ENCODE peak calls at places on chromosomes 2 and 18, in six cellular contexts. One of them, this sample, is unnamed.

GRCh38 chr18:34358923-34359322 is 134.2 kb upstream of the NOL4 start:
- DNase-seq in mesendoderm: peak
- DNase-seq in mesenchymal stem cell: no peak
- DNase-seq in H1: no peak
- DNase-seq in H9: no peak
- DNase-seq in IMR-90: no peak
- DNase-seq in this sample: no peak

GRCh38 chr2:64404002-64404731 is 49.8 kb upstream of the LGALSL start:
- DNase-seq in H9: peak
- DNase-seq in mesenchymal stem cell: peak
- DNase-seq in IMR-90: peak
- DNase-seq in mesendoderm: peak
- DNase-seq in H1: peak
- DNase-seq in this sample: peak

GRCh38 chr18:13272411-13272810 is 53.9 kb downstream of the LDLRAD4 start:
- DNase-seq in IMR-90: no peak
- DNase-seq in mesenchymal stem cell: no peak
- DNase-seq in mesendoderm: no peak
- DNase-seq in H9: no peak
- DNase-seq in H1: no peak
- DNase-seq in this sample: no peak

GRCh38 chr18:75060185-75060584 is 148.8 kb downstream of the PTGR3 start:
- DNase-seq in H1: no peak
- DNase-seq in mesenchymal stem cell: no peak
- DNase-seq in mesendoderm: peak
- DNase-seq in IMR-90: no peak
- DNase-seq in H9: no peak
- DNase-seq in this sample: no peak

GRCh38 chr2:137420744-137421143 is 543.5 kb upstream of the HNMT start:
- DNase-seq in H9: peak
- DNase-seq in mesendoderm: peak
- DNase-seq in H1: no peak
- DNase-seq in IMR-90: no peak
- DNase-seq in mesenchymal stem cell: no peak
- DNase-seq in this sample: no peak

GRCh38 chr18:63506336-63506646 is 29.5 kb downstream of the SERPINB5 start:
- DNase-seq in mesenchymal stem cell: no peak
- DNase-seq in H9: no peak
- DNase-seq in mesendoderm: no peak
- DNase-seq in IMR-90: no peak
- DNase-seq in H1: no peak
- DNase-seq in this sample: no peak

GRCh38 chr2:139033300-139033699 is 253.1 kb upstream of the NXPH2 start:
- DNase-seq in H1: no peak
- DNase-seq in H9: no peak
- DNase-seq in mesenchymal stem cell: peak
- DNase-seq in mesendoderm: no peak
- DNase-seq in IMR-90: no peak
- DNase-seq in this sample: no peak

GRCh38 chr2:89848114-89848513 is 1156.6 kb downstream of the RPIA start:
- DNase-seq in mesenchymal stem cell: no peak
- DNase-seq in H1: no peak
- DNase-seq in H9: no peak
- DNase-seq in mesendoderm: no peak
- DNase-seq in IMR-90: no peak
- DNase-seq in this sample: no peak

GRCh38 chr2:42510191-42510929 is 16.6 kb upstream of the KCNG3 start:
- DNase-seq in mesenchymal stem cell: peak
- DNase-seq in H9: no peak
- DNase-seq in IMR-90: no peak
- DNase-seq in H1: no peak
- DNase-seq in mesendoderm: peak
- DNase-seq in this sample: no peak

GRCh38 chr18:37270046-37270665 is 295.4 kb downstream of the CELF4 start:
- DNase-seq in mesenchymal stem cell: peak
- DNase-seq in mesendoderm: peak
- DNase-seq in H9: no peak
- DNase-seq in H1: no peak
- DNase-seq in IMR-90: peak
- DNase-seq in this sample: peak

GRCh38 chr2:240707046-240707756 is 15.5 kb downstream of the AQP12A start:
- DNase-seq in mesenchymal stem cell: no peak
- DNase-seq in H1: no peak
- DNase-seq in IMR-90: no peak
- DNase-seq in mesendoderm: peak
- DNase-seq in H9: no peak
- DNase-seq in this sample: no peak

GRCh38 chr2:18988557-18989232 is 369.7 kb downstream of the OSR1 start:
- DNase-seq in H9: no peak
- DNase-seq in IMR-90: peak
- DNase-seq in mesenchymal stem cell: peak
- DNase-seq in mesendoderm: peak
- DNase-seq in H1: no peak
- DNase-seq in this sample: peak

GRCh38 chr2:178834086-178834485 is 26.9 kb upstream of the TTN start:
- DNase-seq in mesenchymal stem cell: no peak
- DNase-seq in H1: no peak
- DNase-seq in mesendoderm: no peak
- DNase-seq in IMR-90: no peak
- DNase-seq in H9: no peak
- DNase-seq in this sample: no peak

GRCh38 chr18:22228930-22229329 is 59.5 kb downstream of the GATA6 start:
- DNase-seq in mesendoderm: no peak
- DNase-seq in H9: no peak
- DNase-seq in mesenchymal stem cell: no peak
- DNase-seq in IMR-90: peak
- DNase-seq in H1: no peak
- DNase-seq in this sample: no peak

GRCh38 chr2:218260742-218261423 is at the start of gene GPBAR1:
- DNase-seq in H9: peak
- DNase-seq in mesenchymal stem cell: peak
- DNase-seq in IMR-90: no peak
- DNase-seq in H1: no peak
- DNase-seq in mesendoderm: peak
- DNase-seq in this sample: no peak

GRCh38 chr18:36372902-36373301 is 75.4 kb downstream of the FHOD3 start:
- DNase-seq in mesendoderm: no peak
- DNase-seq in H9: no peak
- DNase-seq in IMR-90: peak
- DNase-seq in mesenchymal stem cell: peak
- DNase-seq in H1: no peak
- DNase-seq in this sample: no peak

GRCh38 chr2:48439102-48439501 is 90.9 kb upstream of the STON1 start:
- DNase-seq in mesendoderm: no peak
- DNase-seq in H9: no peak
- DNase-seq in H1: no peak
- DNase-seq in mesenchymal stem cell: no peak
- DNase-seq in IMR-90: peak
- DNase-seq in this sample: no peak

GRCh38 chr2:226080323-226080722 is 680.8 kb downstream of the NYAP2 start:
- DNase-seq in mesenchymal stem cell: peak
- DNase-seq in IMR-90: peak
- DNase-seq in H1: no peak
- DNase-seq in H9: no peak
- DNase-seq in mesendoderm: no peak
- DNase-seq in this sample: no peak

GRCh38 chr2:234363647-234364294 is 133.1 kb downstream of the ARL4C start:
- DNase-seq in H1: no peak
- DNase-seq in mesenchymal stem cell: no peak
- DNase-seq in IMR-90: no peak
- DNase-seq in H9: no peak
- DNase-seq in mesendoderm: peak
- DNase-seq in this sample: no peak

GRCh38 chr18:79911009-79911870 is 40.2 kb downstream of the SLC66A2 start:
- DNase-seq in mesenchymal stem cell: no peak
- DNase-seq in H9: peak
- DNase-seq in H1: no peak
- DNase-seq in IMR-90: no peak
- DNase-seq in mesendoderm: peak
- DNase-seq in this sample: no peak

GRCh38 chr2:23207871-23208270 is 177.1 kb upstream of the KLHL29 start:
- DNase-seq in H1: no peak
- DNase-seq in mesenchymal stem cell: no peak
- DNase-seq in mesendoderm: no peak
- DNase-seq in H9: no peak
- DNase-seq in IMR-90: no peak
- DNase-seq in this sample: no peak

GRCh38 chr2:218393750-218394290 is 5.8 kb upstream of the CTDSP1 start:
- DNase-seq in H9: peak
- DNase-seq in IMR-90: no peak
- DNase-seq in H1: no peak
- DNase-seq in mesenchymal stem cell: no peak
- DNase-seq in mesendoderm: peak
- DNase-seq in this sample: no peak

GRCh38 chr2:40625849-40626248 is 174.0 kb upstream of the SLC8A1 start:
- DNase-seq in H1: no peak
- DNase-seq in mesenchymal stem cell: peak
- DNase-seq in mesendoderm: no peak
- DNase-seq in H9: no peak
- DNase-seq in IMR-90: peak
- DNase-seq in this sample: no peak

GRCh38 chr2:105748564-105748963 is 3.9 kb downstream of the NCK2 start:
- DNase-seq in H9: no peak
- DNase-seq in mesendoderm: no peak
- DNase-seq in IMR-90: no peak
- DNase-seq in mesenchymal stem cell: no peak
- DNase-seq in H1: no peak
- DNase-seq in this sample: no peak

GRCh38 chr2:88753833-88754584 is 62.5 kb downstream of the RPIA start:
- DNase-seq in mesenchymal stem cell: no peak
- DNase-seq in H9: no peak
- DNase-seq in H1: no peak
- DNase-seq in mesendoderm: peak
- DNase-seq in IMR-90: peak
- DNase-seq in this sample: no peak

GRCh38 chr2:178877874-178878273 is 70.7 kb upstream of the TTN start:
- DNase-seq in mesenchymal stem cell: no peak
- DNase-seq in IMR-90: no peak
- DNase-seq in H1: no peak
- DNase-seq in H9: no peak
- DNase-seq in mesendoderm: no peak
- DNase-seq in this sample: no peak

GRCh38 chr18:3230401-3231334 is 10.9 kb upstream of the MYOM1 start:
- DNase-seq in mesendoderm: peak
- DNase-seq in mesenchymal stem cell: peak
- DNase-seq in H9: peak
- DNase-seq in H1: no peak
- DNase-seq in IMR-90: peak
- DNase-seq in this sample: no peak

GRCh38 chr18:58866261-58867232 is 1.9 kb downstream of the ZNF532 start:
- DNase-seq in mesendoderm: no peak
- DNase-seq in IMR-90: no peak
- DNase-seq in H1: no peak
- DNase-seq in H9: no peak
- DNase-seq in mesenchymal stem cell: no peak
- DNase-seq in this sample: no peak
- H2BK5ac ChIP-seq in mesendoderm: peak
- H2BK5ac ChIP-seq in IMR-90: peak
- H2BK5ac ChIP-seq in H1: peak
- H2BK5ac ChIP-seq in H9: peak
- H2BK5ac ChIP-seq in mesenchymal stem cell: no peak
- H2BK5ac ChIP-seq in this sample: no peak

GRCh38 chr2:27322301-27322765 is 564 bp downstream of the MPV17 start:
- DNase-seq in IMR-90: peak
- DNase-seq in mesendoderm: peak
- DNase-seq in H1: no peak
- DNase-seq in mesenchymal stem cell: peak
- DNase-seq in H9: no peak
- DNase-seq in this sample: no peak
- H2BK15ac ChIP-seq in IMR-90: peak
- H2BK15ac ChIP-seq in mesendoderm: no peak
- H2BK15ac ChIP-seq in H1: no peak
- H2BK15ac ChIP-seq in mesenchymal stem cell: peak
- H2BK15ac ChIP-seq in H9: no peak
- H2BK15ac ChIP-seq in this sample: no peak

DNA sequence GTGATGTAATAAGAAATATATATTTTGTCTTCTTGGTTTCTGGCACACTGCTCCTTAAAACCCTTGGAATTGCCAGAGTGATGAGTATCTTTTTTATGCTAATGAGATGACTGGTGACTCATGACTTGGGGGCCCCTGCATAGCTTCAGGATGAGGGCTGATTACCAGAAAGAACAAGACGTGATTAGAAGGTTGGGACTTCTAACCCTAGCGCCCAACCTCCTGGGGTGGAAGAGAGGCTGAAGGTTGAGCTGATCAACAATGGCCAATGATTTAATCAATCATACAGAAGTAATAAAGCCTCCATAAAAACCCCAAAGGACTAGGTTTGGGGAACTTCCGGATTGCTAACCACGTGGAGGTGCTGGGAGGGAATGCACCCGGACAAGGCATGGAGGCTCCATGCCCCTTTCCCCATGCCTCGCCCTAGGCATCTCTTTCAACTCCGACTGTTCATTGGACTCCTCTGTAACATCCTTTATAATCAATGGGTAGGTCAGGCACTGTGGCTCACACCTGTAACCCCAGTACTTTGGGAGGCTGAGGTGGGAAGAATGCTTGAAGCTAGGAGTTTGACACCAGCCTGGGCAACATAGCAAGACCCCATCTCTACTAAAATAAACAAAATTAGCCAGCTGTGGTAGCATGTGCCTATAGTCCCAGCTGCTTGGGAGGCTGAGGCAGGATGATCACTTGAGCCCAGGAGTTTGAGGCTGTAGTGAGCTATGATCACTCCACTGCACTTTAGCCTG is 89.0 kb downstream of the HS1BP3 start:
- DNase-seq in mesendoderm: peak
- DNase-seq in H9: no peak
- DNase-seq in mesenchymal stem cell: peak
- DNase-seq in IMR-90: peak
- DNase-seq in H1: no peak
- DNase-seq in this sample: no peak
- H2BK5ac ChIP-seq in mesendoderm: no peak
- H2BK5ac ChIP-seq in H9: no peak
- H2BK5ac ChIP-seq in mesenchymal stem cell: no peak
- H2BK5ac ChIP-seq in IMR-90: peak
- H2BK5ac ChIP-seq in H1: peak
- H2BK5ac ChIP-seq in this sample: no peak

DNA sequence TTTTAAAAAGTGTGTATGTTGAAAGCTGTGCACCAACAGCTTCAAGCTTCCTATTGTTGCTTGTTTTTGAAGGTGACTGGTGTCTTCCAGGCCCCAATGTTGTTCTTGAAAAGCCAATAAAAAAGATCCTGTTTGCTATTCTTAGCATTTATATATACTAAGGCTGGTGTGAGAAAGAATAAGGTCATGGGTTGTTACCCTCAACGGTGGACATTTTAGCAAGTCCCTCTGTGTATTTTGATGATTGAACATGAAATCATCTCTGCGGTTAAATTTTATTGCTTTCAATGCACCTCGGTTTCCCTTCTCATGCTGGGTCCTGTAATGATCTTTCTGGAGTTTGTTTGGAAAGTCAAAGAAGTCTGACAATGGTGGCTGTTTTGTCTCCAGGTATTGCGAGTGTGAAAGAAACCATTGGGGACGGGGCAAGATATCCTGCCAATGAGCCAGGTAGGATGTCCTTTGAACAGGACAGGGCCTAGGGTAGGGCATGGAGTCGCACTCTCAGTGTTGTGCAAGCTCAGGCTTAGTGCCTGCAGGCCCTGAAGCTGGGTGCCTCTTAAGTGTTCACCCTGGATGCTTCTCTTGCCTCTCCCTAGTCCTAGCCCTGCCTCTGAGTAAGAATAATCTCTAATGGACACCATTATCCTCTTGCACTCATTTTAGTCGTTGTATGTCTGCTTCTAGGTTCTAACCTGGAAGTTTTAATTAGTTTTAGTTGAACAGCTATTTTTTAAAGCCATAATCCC is 16.0 kb upstream of the KLF7 start:
- DNase-seq in IMR-90: no peak
- DNase-seq in H9: no peak
- DNase-seq in mesendoderm: no peak
- DNase-seq in mesenchymal stem cell: no peak
- DNase-seq in H1: no peak
- DNase-seq in this sample: no peak
- H2BK15ac ChIP-seq in IMR-90: peak
- H2BK15ac ChIP-seq in H9: no peak
- H2BK15ac ChIP-seq in mesendoderm: no peak
- H2BK15ac ChIP-seq in mesenchymal stem cell: no peak
- H2BK15ac ChIP-seq in H1: no peak
- H2BK15ac ChIP-seq in this sample: no peak

This sample was measured in neuronal stem cell.